ENCODE peak calls at places on chromosome 13, in nine cellular contexts. C, X, B, Q, T, K, S, J and U are unnamed samples.

GRCh38 chr13:33686772-33687480 is 131.0 kb upstream of the RFC3 start:
- DNase-seq in S (no peak), K (no peak), C (no peak), T (no peak), J (peak; percentile 26), B (no peak), X (no peak), Q (no peak), U (no peak)

GRCh38 chr13:65660696-65661095 is 1569.4 kb downstream of the PCDH9 start:
- DNase-seq in T (peak; percentile 42), Q (no peak), C (no peak), J (no peak), K (no peak), B (no peak), S (no peak), X (no peak), U (no peak)

GRCh38 chr13:40063278-40063698 is 407.8 kb downstream of the COG6 start:
- DNase-seq in S (no peak), B (no peak), C (no peak), K (no peak), J (peak; percentile 44), T (no peak), X (no peak), Q (no peak), U (no peak)

GRCh38 chr13:113453962-113454361 is 674 bp upstream of the ADPRHL1 start:
- DNase-seq in S (peak; percentile 3), J (peak; percentile 87), T (peak; percentile 36), K (peak; percentile 57), Q (no peak), C (no peak), B (no peak), X (peak; percentile 37), U (no peak)

GRCh38 chr13:51549593-51549992 is 34.7 kb upstream of the WDFY2 start:
- DNase-seq in T (no peak), C (no peak), J (no peak), Q (no peak), S (no peak), K (no peak), B (no peak), X (no peak), U (no peak)

GRCh38 chr13:39603424-39603947 is 493 bp upstream of the LHFPL6 start:
- DNase-seq in X (no peak), B (peak; percentile 63), K (no peak), T (peak; percentile 23), Q (peak; percentile 48), C (no peak), S (peak; percentile 22), J (peak; percentile 29), U (peak; percentile 4)

GRCh38 chr13:92590503-92590908 is 636.1 kb upstream of the GPC6 start:
- DNase-seq in X (no peak), C (no peak), B (no peak), K (no peak), Q (no peak), T (peak; percentile 20), S (no peak), J (no peak), U (no peak)

GRCh38 chr13:34409496-34410163 is 532.4 kb upstream of the NBEA start:
- DNase-seq in C (no peak), T (no peak), S (no peak), K (no peak), B (no peak), Q (no peak), X (no peak), J (no peak), U (no peak)

GRCh38 chr13:30976041-30976440 is 43.6 kb downstream of the TEX26 start:
- DNase-seq in J (no peak), B (no peak), K (no peak), Q (no peak), X (no peak), S (no peak), T (no peak), C (no peak), U (no peak)

DNA sequence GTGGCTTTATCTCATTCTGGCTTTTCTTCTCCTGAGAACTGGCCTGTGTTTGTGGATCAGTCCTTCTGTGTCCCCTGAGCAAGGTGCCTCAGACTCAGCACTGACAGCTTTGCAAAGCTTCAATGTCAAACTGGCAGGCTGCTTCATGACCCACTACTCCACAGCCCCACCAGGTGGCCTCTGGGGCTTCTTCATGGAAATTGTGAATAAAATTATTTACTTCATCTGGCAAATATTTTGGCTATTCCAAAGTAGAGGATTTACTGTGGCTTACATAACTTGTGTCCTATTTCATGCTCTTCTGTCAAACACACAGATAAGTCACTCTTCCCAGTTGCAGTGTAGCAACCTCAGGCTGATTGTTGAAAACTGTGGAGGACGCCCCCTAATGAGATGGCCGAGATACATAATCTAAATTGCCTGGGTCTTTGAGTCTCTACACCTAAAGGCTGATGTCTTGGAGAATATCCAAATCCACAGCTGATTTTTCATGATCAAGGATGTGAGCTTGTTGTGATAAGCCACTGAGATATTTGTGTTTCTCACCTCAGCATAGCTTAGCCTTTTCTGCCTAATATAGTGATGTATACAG is 721.9 kb upstream of the SLC10A2 start:
- DNase-seq in T (peak; percentile 0), K (no peak), Q (peak; percentile 64), S (no peak), X (no peak), J (no peak), C (no peak), B (peak; percentile 27), U (no peak)
- TF ChIP-seq CTCF in T (peak; percentile 20), K (no peak), Q (peak; percentile 10), S (no peak), X (no peak), J (no peak), C (peak; percentile 55), B (no peak), U (no peak)

GRCh38 chr13:95204231-95204765 is 97.0 kb downstream of the ABCC4 start:
- DNase-seq in T (no peak), X (no peak), Q (no peak), S (no peak), J (no peak), K (no peak), B (no peak), C (no peak), U (no peak)
- TF ChIP-seq CTCF in T (no peak), X (no peak), Q (no peak), S (no peak), J (no peak), K (no peak), B (no peak), C (no peak), U (no peak)

GRCh38 chr13:74889321-74889720 is 592.6 kb downstream of the TBC1D4 start:
- DNase-seq in J (no peak), T (peak; percentile 41), Q (no peak), C (no peak), B (no peak), K (no peak), S (no peak), X (no peak), U (peak; percentile 11)

GRCh38 chr13:74886496-74886895 is 595.5 kb downstream of the TBC1D4 start:
- DNase-seq in X (no peak), J (peak; percentile 42), B (no peak), Q (no peak), K (no peak), T (peak; percentile 71), C (no peak), S (no peak), U (no peak)

GRCh38 chr13:74883834-74884233 is 598.1 kb downstream of the TBC1D4 start:
- DNase-seq in J (no peak), T (peak; percentile 23), K (no peak), X (no peak), S (no peak), C (no peak), Q (no peak), B (no peak), U (no peak)
- TF ChIP-seq CTCF in J (no peak), T (no peak), K (no peak), X (no peak), S (no peak), C (peak; percentile 10), Q (peak; percentile 26), B (no peak), U (no peak)

GRCh38 chr13:99969934-99970760 is 1.4 kb downstream of the ZIC5 start:
- DNase-seq in J (no peak), T (no peak), Q (peak; percentile 75), B (no peak), X (no peak), S (no peak), K (no peak), C (peak; percentile 66), U (no peak)
- TF ChIP-seq CTCF in J (no peak), T (no peak), Q (no peak), B (no peak), X (no peak), S (no peak), K (no peak), C (no peak), U (no peak)

GRCh38 chr13:46372071-46372470 is 15.0 kb downstream of the RUBCNL start:
- DNase-seq in J (no peak), X (no peak), S (no peak), B (no peak), Q (no peak), T (no peak), K (no peak), C (no peak), U (no peak)
- TF ChIP-seq CTCF in J (no peak), X (no peak), S (no peak), B (no peak), Q (no peak), T (no peak), K (no peak), C (no peak), U (no peak)

DNA sequence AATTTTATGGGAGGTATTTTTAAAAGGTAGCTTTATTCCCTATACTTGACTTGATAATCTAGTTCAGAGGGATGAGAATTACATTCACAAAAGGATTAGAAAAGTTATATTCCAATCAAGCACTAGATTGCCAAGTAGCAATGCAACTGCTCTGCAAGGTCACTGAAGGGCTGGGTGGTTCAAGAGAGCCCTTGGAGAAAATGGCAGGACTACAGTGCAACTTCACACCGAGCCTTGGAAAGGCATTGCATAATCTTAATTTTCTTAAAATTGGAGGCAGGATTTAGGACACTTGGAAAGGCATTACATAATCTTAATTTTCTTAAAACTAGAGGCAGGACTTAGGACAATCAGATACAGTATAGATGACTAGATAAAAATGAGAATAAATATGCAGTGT is 315.9 kb downstream of the DCT start:
- DNase-seq in S (no peak), K (no peak), T (no peak), Q (no peak), J (no peak), C (no peak), X (no peak), B (no peak), U (no peak)
- TF ChIP-seq CTCF in S (no peak), K (no peak), T (no peak), Q (no peak), J (no peak), C (no peak), X (no peak), B (no peak), U (no peak)

GRCh38 chr13:75800545-75800944 is 164.4 kb downstream of the LMO7 start:
- DNase-seq in J (no peak), K (no peak), B (no peak), C (peak; percentile 19), S (no peak), T (peak; percentile 37), X (no peak), Q (peak; percentile 23), U (no peak)
- TF ChIP-seq CTCF in J (no peak), K (no peak), B (no peak), C (no peak), S (no peak), T (no peak), X (no peak), Q (no peak), U (no peak)

GRCh38 chr13:24746618-24747247 is 17.2 kb upstream of the RNF17 start:
- DNase-seq in C (no peak), K (no peak), S (no peak), B (no peak), T (no peak), J (no peak), X (no peak), Q (peak; percentile 57), U (no peak)
- TF ChIP-seq CTCF in C (no peak), K (peak; percentile 14), S (no peak), B (no peak), T (no peak), J (no peak), X (peak; percentile 2), Q (peak; percentile 37), U (no peak)